ENCODE peak calls at places on chromosomes 13 and 19, in seven cellular contexts. E is upper lobe of left lung, N is transverse colon, Y is breast epithelium, O is stomach, I is spleen, Z is endothelial cell of umbilical vein. C is an unnamed sample.
A peak's percentile ranks its signal among the peaks of the same experiment; 100 is the strongest.

GRCh38 chr13:49669735-49670309 is 21.5 kb downstream of the EBPL start:
- DNase-seq in Z (peak; percentile 86), E (peak; percentile 73), I (no peak), Y (peak; percentile 21), O (peak; percentile 64), N (peak; percentile 60), C (peak; percentile 65)

GRCh38 chr13:96214804-96215445 is 125.0 kb downstream of the HS6ST3 start:
- DNase-seq in Y (no peak), E (no peak), N (no peak), I (no peak), Z (no peak), O (no peak), C (no peak)

GRCh38 chr13:80783926-80784325 is 443.0 kb upstream of the SPRY2 start:
- DNase-seq in E (no peak), Y (no peak), Z (no peak), I (no peak), O (no peak), N (no peak), C (no peak)

GRCh38 chr13:96617528-96617927 is 376.7 kb downstream of the OXGR1 start:
- DNase-seq in E (no peak), N (no peak), I (no peak), Y (no peak), Z (no peak), O (no peak), C (no peak)

GRCh38 chr13:108926848-108927247 is 297.4 kb downstream of the MYO16 start:
- DNase-seq in Y (no peak), O (no peak), I (no peak), N (no peak), E (no peak), Z (no peak), C (no peak)

GRCh38 chr13:27455331-27455855 is 5.0 kb upstream of the MTIF3 start:
- DNase-seq in N (no peak), Y (no peak), O (no peak), E (no peak), Z (no peak), I (no peak), C (no peak)

GRCh38 chr19:35509861-35510625 is 3.4 kb downstream of the DMKN start:
- DNase-seq in N (peak; percentile 86), I (peak; percentile 93), E (peak; percentile 92), Y (peak; percentile 83), O (peak; percentile 90), Z (peak; percentile 30), C (peak; percentile 84)

GRCh38 chr13:34230271-34230670 is 412.3 kb downstream of the RFC3 start:
- DNase-seq in I (no peak), O (no peak), Z (no peak), E (no peak), Y (no peak), N (no peak), C (no peak)

GRCh38 chr19:54728167-54728566 is 3.9 kb downstream of the KIR3DL3 start:
- DNase-seq in E (no peak), O (no peak), I (no peak), N (no peak), Z (no peak), Y (no peak), C (no peak)

GRCh38 chr13:46119883-46120614 is 15.2 kb upstream of the CPB2 start:
- DNase-seq in N (no peak), E (peak; percentile 81), Y (no peak), I (no peak), Z (peak; percentile 73), O (no peak), C (no peak)

GRCh38 chr13:109780880-109781383 is 5.5 kb downstream of the IRS2 start:
- DNase-seq in E (no peak), Y (no peak), N (no peak), I (no peak), Z (no peak), O (no peak), C (no peak)

GRCh38 chr19:8585894-8586750 is 8.9 kb upstream of the MYO1F start:
- DNase-seq in E (no peak), O (peak; percentile 61), I (peak; percentile 88), Z (no peak), Y (no peak), N (peak; percentile 66), C (no peak)

GRCh38 chr19:45553464-45553863 is 31.1 kb downstream of the OPA3 start:
- DNase-seq in E (no peak), Z (no peak), Y (no peak), I (no peak), N (peak; percentile 73), O (peak; percentile 68), C (peak; percentile 34)

GRCh38 chr13:44664308-44664707 is 88.2 kb upstream of the TSC22D1 start:
- DNase-seq in I (no peak), N (no peak), O (no peak), Y (no peak), Z (no peak), E (no peak), C (no peak)

GRCh38 chr13:48562296-48563066 is 29.6 kb upstream of the RCBTB2 start:
- DNase-seq in Y (no peak), N (peak; percentile 33), E (peak; percentile 48), O (no peak), I (no peak), Z (no peak), C (no peak)

GRCh38 chr13:46934749-46935148 is 37.9 kb upstream of the HTR2A start:
- DNase-seq in N (no peak), Z (no peak), E (peak; percentile 23), Y (no peak), O (no peak), I (no peak), C (no peak)

GRCh38 chr13:107669356-107669755 is 546.0 kb downstream of the LIG4 start:
- DNase-seq in Z (peak; percentile 14), O (no peak), Y (no peak), N (no peak), I (no peak), E (no peak), C (no peak)

GRCh38 chr19:17491287-17491686 is 20.2 kb upstream of the PGLS start:
- DNase-seq in N (no peak), Z (no peak), E (no peak), O (no peak), I (no peak), Y (no peak), C (no peak)

GRCh38 chr13:95870421-95870820 is 182.8 kb downstream of the UGGT2 start:
- DNase-seq in Y (no peak), O (no peak), I (no peak), N (no peak), E (no peak), Z (no peak), C (no peak)

GRCh38 chr19:38046254-38047047 is 139.4 kb downstream of the SIPA1L3 start:
- DNase-seq in Z (no peak), Y (no peak), N (peak; percentile 68), E (no peak), O (peak; percentile 35), I (peak; percentile 83), C (no peak)
- TF ChIP-seq POLR2AphosphoS5 in Z (no peak), Y (no peak), N (no peak), E (no peak), O (no peak), I (no peak), C (no peak)

DNA sequence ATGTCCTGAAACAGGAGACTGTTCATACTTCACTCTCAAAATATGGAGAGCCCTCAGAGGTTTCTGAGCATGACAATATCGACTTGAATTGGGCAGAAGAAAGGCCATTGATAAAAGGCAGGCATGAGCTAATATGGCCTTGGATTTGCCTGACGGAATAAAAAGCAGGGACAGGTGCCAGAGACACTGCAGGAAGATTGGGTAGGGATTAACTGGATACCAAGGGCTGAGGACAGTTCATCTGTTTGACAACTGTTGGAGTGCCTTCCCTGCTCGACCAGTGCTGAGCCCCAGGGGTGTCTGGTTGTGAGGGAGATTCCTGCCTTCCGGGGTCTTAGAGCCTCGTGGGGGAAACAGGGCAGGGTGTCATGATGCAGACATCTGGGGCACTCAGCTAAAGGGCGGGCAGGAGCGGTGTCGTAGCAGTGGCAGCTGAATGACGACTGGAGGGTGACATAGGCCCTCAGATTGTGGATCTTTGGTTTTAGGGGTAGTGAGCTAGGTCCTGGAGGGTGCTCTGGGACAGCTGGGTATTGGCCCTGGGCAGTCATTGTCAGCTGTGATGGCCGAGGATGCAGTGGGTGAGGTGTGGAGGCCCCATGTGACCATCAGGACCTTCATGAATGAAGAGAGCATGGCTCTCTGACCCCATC is 12.3 kb downstream of the GATAD2A start:
- DNase-seq in N (no peak), E (no peak), Y (no peak), Z (no peak), I (peak; percentile 42), O (no peak), C (no peak)
- H3K4me1 ChIP-seq in N (peaks cover 5% of the 10 kb centered on the region), E (peaks cover 34% of the 10 kb centered on the region), Y (no peaks in the 10 kb centered on the region), Z (no peaks in the 10 kb centered on the region), I (peaks cover 30% of the 10 kb centered on the region), O (peaks cover 30% of the 10 kb centered on the region), C (no peaks in the 10 kb centered on the region)

GRCh38 chr13:25196971-25197370 is 24.9 kb upstream of the AMER2 start:
- DNase-seq in Z (no peak), Y (no peak), N (no peak), E (no peak), I (no peak), O (no peak), C (no peak)
- H3K4me3 ChIP-seq in Z (no peak overlapping the region), Y (no peak overlapping the region), N (no peak overlapping the region), E (no peak overlapping the region), I (no peak overlapping the region), O (no peak overlapping the region), C (no peak overlapping the region)

GRCh38 chr13:98141938-98142426 is 912 bp upstream of the FARP1 start:
- DNase-seq in N (peak; percentile 38), I (peak; percentile 76), E (peak; percentile 45), Y (no peak), Z (no peak), O (peak; percentile 27), C (peak; percentile 10)

GRCh38 chr13:98142427-98143156 is at the start of gene FARP1:
- DNase-seq in O (peak; percentile 88), E (peak; percentile 81), N (peak; percentile 84), Z (peak; percentile 55), Y (peak; percentile 62), I (peak; percentile 86), C (peak; percentile 81)

GRCh38 chr13:98144501-98145350 is 1.8 kb downstream of the FARP1 start:
- DNase-seq in O (no peak), Y (no peak), E (peak; percentile 32), N (no peak), Z (peak; percentile 39), I (no peak), C (peak; percentile 46)

GRCh38 chr13:98143157-98143553 is 261 bp downstream of the FARP1 start:
- DNase-seq in N (no peak), Z (no peak), O (no peak), I (peak; percentile 79), Y (no peak), E (no peak), C (no peak)

DNA sequence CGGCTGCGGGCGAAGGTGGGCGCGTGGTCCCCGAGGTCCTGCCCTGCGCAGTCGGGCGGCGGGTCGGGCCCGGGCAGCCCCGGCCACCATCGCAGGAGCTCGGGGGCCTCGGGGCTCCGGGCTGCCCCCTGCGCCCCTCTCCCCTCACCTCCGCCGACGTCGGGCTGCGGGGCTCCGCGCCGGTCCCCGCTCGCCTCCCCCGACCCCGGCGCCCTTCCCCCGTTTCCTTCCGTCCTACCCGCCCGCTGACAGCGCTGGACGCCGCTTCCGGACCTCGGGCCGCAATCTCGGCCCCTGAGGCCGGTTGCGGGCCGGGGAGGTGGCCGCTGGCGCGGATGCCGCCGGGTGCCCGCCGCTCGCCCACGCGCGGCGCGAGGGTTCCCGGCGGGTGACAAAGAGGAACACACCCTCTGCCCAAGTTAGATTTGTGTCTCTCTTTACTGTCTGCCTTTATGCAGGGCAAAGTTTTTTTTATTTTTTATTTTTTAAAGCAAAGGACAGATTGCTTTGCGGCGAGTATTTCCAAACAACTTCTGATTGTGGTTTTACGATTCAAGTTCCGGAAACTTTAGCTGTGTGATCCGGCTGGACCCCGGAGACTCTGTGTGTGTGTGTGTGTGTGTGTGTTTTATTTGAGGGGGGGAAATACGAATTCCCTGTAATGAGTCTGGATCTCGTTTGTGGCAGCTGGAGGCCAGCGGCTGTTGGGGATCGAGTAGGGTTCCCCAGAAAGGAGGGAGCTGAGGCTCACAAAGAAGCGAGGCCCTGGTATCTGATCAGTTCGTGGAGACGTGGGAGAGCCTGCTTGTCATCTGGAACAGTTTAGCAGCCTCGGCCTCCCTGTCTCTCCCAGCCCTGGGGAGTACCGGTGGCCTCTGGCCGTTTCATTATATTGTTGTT is 957 bp downstream of the FARP1 start:
- DNase-seq in O (no peak), E (peak; percentile 21), I (peak; percentile 73), N (peak; percentile 23), Z (peak; percentile 35), Y (no peak), C (peak; percentile 24)
- TF ChIP-seq POLR2AphosphoS5 in O (no peak), E (no peak), I (peak; percentile 46), N (no peak), Z (peak; percentile 30), Y (no peak), C (no peak)